ENCODE peak calls at places on chromosomes 5 and 9, in eight cellular contexts. One of them, this sample, is unnamed.

GRCh38 chr5:135149956-135150723 is 116.1 kb upstream of the PITX1 start:
- DNase-seq in brain microvascular endothelial cell: no peak
- DNase-seq in fibroblast of the aortic adventitia: no peak
- DNase-seq in fibroblast of mammary gland: no peak
- DNase-seq in A549: no peak
- DNase-seq in fibroblast of lung: no peak
- DNase-seq in heart right ventricle: no peak
- DNase-seq in HFF-Myc: no peak
- DNase-seq in this sample: peak

GRCh38 chr5:132074091-132074771 is 642 bp downstream of the CSF2 start:
- DNase-seq in fibroblast of the aortic adventitia: no peak
- DNase-seq in A549: no peak
- DNase-seq in HFF-Myc: no peak
- DNase-seq in fibroblast of mammary gland: no peak
- DNase-seq in brain microvascular endothelial cell: no peak
- DNase-seq in heart right ventricle: no peak
- DNase-seq in fibroblast of lung: no peak
- DNase-seq in this sample: no peak

GRCh38 chr9:91176426-91176825 is 185.3 kb downstream of the AUH start:
- DNase-seq in brain microvascular endothelial cell: no peak
- DNase-seq in A549: no peak
- DNase-seq in fibroblast of mammary gland: no peak
- DNase-seq in fibroblast of lung: no peak
- DNase-seq in heart right ventricle: no peak
- DNase-seq in fibroblast of the aortic adventitia: no peak
- DNase-seq in HFF-Myc: no peak
- DNase-seq in this sample: no peak

GRCh38 chr5:177508837-177509236 is 789 bp downstream of the DOK3 start:
- DNase-seq in fibroblast of the aortic adventitia: no peak
- DNase-seq in fibroblast of lung: no peak
- DNase-seq in HFF-Myc: no peak
- DNase-seq in fibroblast of mammary gland: no peak
- DNase-seq in heart right ventricle: no peak
- DNase-seq in A549: no peak
- DNase-seq in brain microvascular endothelial cell: no peak
- DNase-seq in this sample: no peak

GRCh38 chr5:122490718-122491117 is 178.7 kb downstream of the SNCAIP start:
- DNase-seq in fibroblast of lung: no peak
- DNase-seq in A549: no peak
- DNase-seq in fibroblast of mammary gland: no peak
- DNase-seq in HFF-Myc: no peak
- DNase-seq in fibroblast of the aortic adventitia: no peak
- DNase-seq in brain microvascular endothelial cell: no peak
- DNase-seq in heart right ventricle: no peak
- DNase-seq in this sample: no peak

GRCh38 chr5:82115858-82116257 is 144.0 kb downstream of the ATG10 start:
- DNase-seq in fibroblast of mammary gland: no peak
- DNase-seq in fibroblast of lung: no peak
- DNase-seq in brain microvascular endothelial cell: no peak
- DNase-seq in heart right ventricle: no peak
- DNase-seq in HFF-Myc: no peak
- DNase-seq in A549: no peak
- DNase-seq in fibroblast of the aortic adventitia: no peak
- DNase-seq in this sample: no peak

GRCh38 chr5:169706758-169707450 is 69.8 kb downstream of the DOCK2 start:
- DNase-seq in HFF-Myc: no peak
- DNase-seq in heart right ventricle: no peak
- DNase-seq in brain microvascular endothelial cell: peak
- DNase-seq in fibroblast of mammary gland: peak
- DNase-seq in fibroblast of lung: peak
- DNase-seq in A549: peak
- DNase-seq in fibroblast of the aortic adventitia: peak
- DNase-seq in this sample: no peak

GRCh38 chr5:115241881-115242642 is 20.6 kb downstream of the PGGT1B start:
- DNase-seq in HFF-Myc: no peak
- DNase-seq in fibroblast of lung: no peak
- DNase-seq in fibroblast of the aortic adventitia: peak
- DNase-seq in brain microvascular endothelial cell: no peak
- DNase-seq in heart right ventricle: no peak
- DNase-seq in A549: no peak
- DNase-seq in fibroblast of mammary gland: no peak
- DNase-seq in this sample: no peak

GRCh38 chr9:101814064-101814463 is 75.6 kb upstream of the GRIN3A start:
- DNase-seq in heart right ventricle: no peak
- DNase-seq in fibroblast of the aortic adventitia: no peak
- DNase-seq in A549: no peak
- DNase-seq in fibroblast of mammary gland: no peak
- DNase-seq in HFF-Myc: no peak
- DNase-seq in brain microvascular endothelial cell: no peak
- DNase-seq in fibroblast of lung: no peak
- DNase-seq in this sample: no peak

GRCh38 chr5:105131045-105131444 is 1568.5 kb upstream of the NUDT12 start:
- DNase-seq in A549: no peak
- DNase-seq in HFF-Myc: no peak
- DNase-seq in brain microvascular endothelial cell: no peak
- DNase-seq in fibroblast of the aortic adventitia: no peak
- DNase-seq in heart right ventricle: no peak
- DNase-seq in fibroblast of lung: no peak
- DNase-seq in fibroblast of mammary gland: no peak
- DNase-seq in this sample: no peak

GRCh38 chr9:89685698-89686097 is 80.9 kb downstream of the GADD45G start:
- DNase-seq in heart right ventricle: no peak
- DNase-seq in brain microvascular endothelial cell: no peak
- DNase-seq in fibroblast of lung: no peak
- DNase-seq in fibroblast of the aortic adventitia: no peak
- DNase-seq in A549: no peak
- DNase-seq in fibroblast of mammary gland: no peak
- DNase-seq in HFF-Myc: no peak
- DNase-seq in this sample: no peak

GRCh38 chr5:79974896-79975295 is 16.2 kb downstream of the MTX3 start:
- DNase-seq in fibroblast of the aortic adventitia: peak
- DNase-seq in heart right ventricle: no peak
- DNase-seq in brain microvascular endothelial cell: no peak
- DNase-seq in fibroblast of mammary gland: peak
- DNase-seq in A549: no peak
- DNase-seq in HFF-Myc: no peak
- DNase-seq in fibroblast of lung: peak
- DNase-seq in this sample: no peak

GRCh38 chr5:147190236-147190815 is 44.5 kb upstream of the STK32A start:
- DNase-seq in fibroblast of lung: no peak
- DNase-seq in brain microvascular endothelial cell: no peak
- DNase-seq in HFF-Myc: no peak
- DNase-seq in fibroblast of the aortic adventitia: peak
- DNase-seq in A549: no peak
- DNase-seq in heart right ventricle: no peak
- DNase-seq in fibroblast of mammary gland: peak
- DNase-seq in this sample: no peak

GRCh38 chr5:174599992-174600391 is 124.4 kb upstream of the MSX2 start:
- DNase-seq in A549: no peak
- DNase-seq in fibroblast of the aortic adventitia: no peak
- DNase-seq in HFF-Myc: no peak
- DNase-seq in heart right ventricle: no peak
- DNase-seq in fibroblast of mammary gland: no peak
- DNase-seq in brain microvascular endothelial cell: no peak
- DNase-seq in fibroblast of lung: no peak
- DNase-seq in this sample: no peak

GRCh38 chr9:127788337-127789011 is 2.6 kb downstream of the CDK9 start:
- DNase-seq in A549: no peak
- DNase-seq in heart right ventricle: no peak
- DNase-seq in HFF-Myc: no peak
- DNase-seq in brain microvascular endothelial cell: no peak
- DNase-seq in fibroblast of the aortic adventitia: no peak
- DNase-seq in fibroblast of mammary gland: no peak
- DNase-seq in fibroblast of lung: no peak
- DNase-seq in this sample: no peak

GRCh38 chr5:140875085-140876065 is at the start of gene PCDHA12:
- DNase-seq in brain microvascular endothelial cell: no peak
- DNase-seq in fibroblast of lung: no peak
- DNase-seq in heart right ventricle: no peak
- DNase-seq in A549: peak
- DNase-seq in fibroblast of the aortic adventitia: no peak
- DNase-seq in HFF-Myc: no peak
- DNase-seq in fibroblast of mammary gland: no peak
- DNase-seq in this sample: no peak
- TF ChIP-seq CTCF in brain microvascular endothelial cell: no peak
- TF ChIP-seq CTCF in fibroblast of lung: no peak
- TF ChIP-seq CTCF in heart right ventricle: no peak
- TF ChIP-seq CTCF in A549: peak
- TF ChIP-seq CTCF in fibroblast of the aortic adventitia: no peak
- TF ChIP-seq CTCF in HFF-Myc: no peak
- TF ChIP-seq CTCF in fibroblast of mammary gland: no peak
- TF ChIP-seq CTCF in this sample: peak

DNA sequence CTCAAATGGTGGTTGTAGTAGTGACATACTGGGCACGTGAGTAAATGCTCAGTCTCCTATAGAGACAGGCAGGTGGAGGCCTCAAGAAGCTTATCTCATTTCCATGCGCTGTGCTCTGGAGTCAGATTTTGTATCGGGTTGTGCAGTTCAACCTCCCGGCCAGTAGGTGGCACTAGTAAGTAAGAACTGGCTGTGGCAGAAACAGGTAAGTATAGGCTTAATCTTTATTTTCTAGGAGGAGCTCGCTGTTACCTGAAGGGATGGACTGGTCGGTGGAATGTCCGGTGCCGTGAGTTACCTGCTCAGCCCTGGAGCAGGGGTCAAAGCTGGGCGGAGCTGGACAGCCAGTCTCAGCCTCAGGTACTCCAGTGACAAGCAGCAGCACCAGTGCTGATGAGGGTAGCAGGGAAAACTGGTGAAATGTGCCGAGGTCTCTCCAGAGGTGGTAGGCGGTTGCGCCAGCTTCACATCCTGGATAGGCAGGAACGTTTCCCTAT is 880.1 kb upstream of the SEMA6A start:
- DNase-seq in A549: peak
- DNase-seq in brain microvascular endothelial cell: no peak
- DNase-seq in fibroblast of mammary gland: peak
- DNase-seq in fibroblast of the aortic adventitia: no peak
- DNase-seq in HFF-Myc: peak
- DNase-seq in fibroblast of lung: peak
- DNase-seq in heart right ventricle: no peak
- DNase-seq in this sample: no peak
- H3K4me3 ChIP-seq in A549: no peak
- H3K4me3 ChIP-seq in brain microvascular endothelial cell: no peak
- H3K4me3 ChIP-seq in fibroblast of mammary gland: no peak
- H3K4me3 ChIP-seq in fibroblast of the aortic adventitia: no peak
- H3K4me3 ChIP-seq in HFF-Myc: no peak
- H3K4me3 ChIP-seq in fibroblast of lung: no peak
- H3K4me3 ChIP-seq in heart right ventricle: peak
- H3K4me3 ChIP-seq in this sample: peak

DNA sequence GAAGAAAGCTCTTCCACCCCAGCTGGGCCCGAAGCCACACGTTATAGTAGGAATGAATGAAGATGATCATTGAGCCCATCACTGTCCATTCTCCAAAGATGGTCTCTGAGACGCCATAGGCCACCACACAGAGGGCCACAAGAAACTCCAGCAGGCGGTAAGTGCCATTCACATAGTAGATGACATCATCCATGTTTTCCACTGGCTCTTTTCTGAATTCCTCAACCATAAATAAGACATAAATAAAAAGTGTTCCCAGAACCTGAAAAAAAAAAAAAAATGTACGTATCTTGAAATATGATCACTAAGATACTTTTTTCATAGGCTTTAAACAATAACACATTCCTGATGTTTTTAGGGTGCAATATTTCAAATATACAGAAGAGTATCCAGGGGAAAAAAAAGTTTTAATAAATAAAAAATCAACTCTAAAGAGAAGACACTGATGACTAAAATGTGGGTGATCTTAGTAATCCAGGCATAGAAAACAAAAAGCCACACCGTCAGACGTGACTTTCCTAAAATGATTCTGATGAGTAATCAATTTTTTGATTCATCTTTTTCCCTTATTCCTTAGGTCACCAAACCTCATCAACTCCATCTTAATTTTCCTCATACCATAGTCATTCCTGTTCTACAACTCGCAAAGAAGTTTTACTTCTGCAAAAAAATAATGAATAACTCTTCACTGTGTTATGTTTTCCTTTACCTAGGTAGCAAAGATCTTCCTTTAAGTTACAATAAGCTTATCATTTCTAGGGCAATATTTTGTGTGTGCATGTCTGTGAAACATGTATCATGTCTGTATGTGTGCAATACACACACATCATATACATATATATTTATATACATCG is 47.8 kb downstream of the RNF145 start:
- DNase-seq in fibroblast of lung: no peak
- DNase-seq in fibroblast of mammary gland: peak
- DNase-seq in brain microvascular endothelial cell: no peak
- DNase-seq in A549: no peak
- DNase-seq in fibroblast of the aortic adventitia: no peak
- DNase-seq in heart right ventricle: no peak
- DNase-seq in HFF-Myc: no peak
- DNase-seq in this sample: no peak
- TF ChIP-seq CTCF in fibroblast of lung: no peak
- TF ChIP-seq CTCF in fibroblast of mammary gland: no peak
- TF ChIP-seq CTCF in brain microvascular endothelial cell: no peak
- TF ChIP-seq CTCF in A549: no peak
- TF ChIP-seq CTCF in fibroblast of the aortic adventitia: no peak
- TF ChIP-seq CTCF in heart right ventricle: no peak
- TF ChIP-seq CTCF in HFF-Myc: no peak
- TF ChIP-seq CTCF in this sample: no peak

GRCh38 chr9:116156621-116157314 is 3.2 kb downstream of the PAPPA start:
- DNase-seq in fibroblast of mammary gland: peak
- DNase-seq in fibroblast of lung: peak
- DNase-seq in brain microvascular endothelial cell: peak
- DNase-seq in heart right ventricle: peak
- DNase-seq in A549: peak
- DNase-seq in HFF-Myc: peak
- DNase-seq in fibroblast of the aortic adventitia: peak
- DNase-seq in this sample: peak
- H3K4me3 ChIP-seq in fibroblast of mammary gland: peak
- H3K4me3 ChIP-seq in fibroblast of lung: peak
- H3K4me3 ChIP-seq in brain microvascular endothelial cell: peak
- H3K4me3 ChIP-seq in heart right ventricle: no peak
- H3K4me3 ChIP-seq in A549: peak
- H3K4me3 ChIP-seq in HFF-Myc: peak
- H3K4me3 ChIP-seq in fibroblast of the aortic adventitia: peak
- H3K4me3 ChIP-seq in this sample: peak

GRCh38 chr5:157748740-157749461 is 5.4 kb downstream of the LSM11 start:
- DNase-seq in fibroblast of lung: peak
- DNase-seq in fibroblast of the aortic adventitia: peak
- DNase-seq in brain microvascular endothelial cell: peak
- DNase-seq in heart right ventricle: no peak
- DNase-seq in A549: no peak
- DNase-seq in HFF-Myc: peak
- DNase-seq in fibroblast of mammary gland: peak
- DNase-seq in this sample: peak
- TF ChIP-seq CTCF in fibroblast of lung: no peak
- TF ChIP-seq CTCF in fibroblast of the aortic adventitia: no peak
- TF ChIP-seq CTCF in brain microvascular endothelial cell: peak
- TF ChIP-seq CTCF in heart right ventricle: no peak
- TF ChIP-seq CTCF in A549: no peak
- TF ChIP-seq CTCF in HFF-Myc: no peak
- TF ChIP-seq CTCF in fibroblast of mammary gland: peak
- TF ChIP-seq CTCF in this sample: peak